ENCODE peak calls at places on chromosomes 13 and 19, in ten cellular contexts. O is activated CD4-positive, alpha-beta T cell treated with anti-CD3 and anti-CD28 coated beads, Interleukin-2, amount 50 U/mL, for 1 hour; Q is renal cortical epithelial cell; S is OCI-M1; L is psoas muscle; K is effector CD4-positive, alpha-beta T cell; C is progenitor cell of endocrine pancreas; B is fibroblast of pulmonary artery; Y is tibial nerve; U is fibroblast of gingiva. A is an unnamed sample.

GRCh38 chr19:13155472-13156284 is 5.5 kb downstream of the IER2 start:
- DNase-seq in K (peak; percentile 69), S (peak; percentile 80), B (peak; percentile 90), U (peak; percentile 78), Q (peak; percentile 76), C (peak; percentile 72), O (peak; percentile 64), L (peak; percentile 85), Y (peak; percentile 71), A (peak; percentile 91)

GRCh38 chr19:452829-453228 is 8.0 kb downstream of the SHC2 start:
- DNase-seq in S (no peak), L (no peak), K (no peak), Q (no peak), Y (no peak), O (no peak), C (no peak), B (no peak), U (no peak), A (no peak)

GRCh38 chr19:18504886-18505610 is 16.8 kb downstream of the ELL start:
- DNase-seq in K (no peak), C (no peak), O (no peak), Y (no peak), S (no peak), U (no peak), Q (no peak), B (no peak), L (no peak), A (no peak)

GRCh38 chr19:4064073-4064550 is 2.6 kb downstream of the ZBTB7A start:
- DNase-seq in Y (no peak), Q (no peak), K (no peak), S (no peak), L (peak; percentile 50), B (peak; percentile 38), C (no peak), O (no peak), U (peak; percentile 45), A (no peak)

GRCh38 chr19:34306824-34307223 is 52.5 kb downstream of the GARRE1 start:
- DNase-seq in O (no peak), C (no peak), K (no peak), Y (no peak), U (no peak), Q (no peak), B (no peak), S (no peak), L (no peak), A (no peak)

GRCh38 chr19:14632286-14632685 is 42.4 kb downstream of the ADGRE3 start:
- DNase-seq in B (peak; percentile 24), C (no peak), Q (peak; percentile 2), L (no peak), O (no peak), U (no peak), K (no peak), S (peak; percentile 82), Y (no peak), A (no peak)

GRCh38 chr19:11410682-11411081 is 8.4 kb downstream of the RGL3 start:
- DNase-seq in S (no peak), Y (no peak), K (no peak), C (no peak), B (peak; percentile 11), O (no peak), Q (peak; percentile 57), L (no peak), U (no peak), A (peak; percentile 73)

GRCh38 chr13:53151692-53152421 is 123.2 kb downstream of the OLFM4 start:
- DNase-seq in U (no peak), C (peak; percentile 30), Q (peak; percentile 14), B (peak; percentile 56), Y (no peak), L (no peak), S (peak; percentile 80), K (no peak), O (no peak), A (peak; percentile 82)

GRCh38 chr13:20043207-20043925 is 84.8 kb downstream of the ZMYM2 start:
- DNase-seq in B (no peak), L (no peak), O (no peak), Q (no peak), S (no peak), Y (no peak), U (no peak), K (no peak), C (no peak), A (no peak)

GRCh38 chr13:109999659-110000533 is 213.5 kb upstream of the IRS2 start:
- DNase-seq in C (no peak), Q (no peak), L (no peak), B (no peak), U (no peak), S (no peak), O (no peak), Y (no peak), K (no peak), A (peak; percentile 90)

GRCh38 chr13:49476529-49476928 is 19.2 kb upstream of the PHF11 start:
- DNase-seq in Y (no peak), Q (no peak), K (no peak), C (no peak), S (no peak), O (no peak), U (no peak), L (no peak), B (no peak), A (no peak)

GRCh38 chr13:104442541-104442940 is 1376.3 kb upstream of the SLC10A2 start:
- DNase-seq in B (no peak), Y (no peak), L (no peak), Q (peak; percentile 92), O (no peak), K (no peak), U (no peak), C (no peak), S (no peak), A (no peak)

GRCh38 chr13:74040200-74040599 is 94.0 kb downstream of the KLF12 start:
- DNase-seq in U (no peak), S (peak; percentile 84), Y (peak; percentile 25), C (peak; percentile 28), O (no peak), Q (peak; percentile 14), B (peak; percentile 36), K (peak; percentile 9), L (peak; percentile 38), A (peak; percentile 88)

GRCh38 chr13:51549593-51549992 is 34.7 kb upstream of the WDFY2 start:
- DNase-seq in Y (no peak), U (no peak), K (no peak), O (no peak), S (no peak), B (no peak), Q (peak; percentile 31), L (no peak), C (no peak), A (no peak)

GRCh38 chr19:18379803-18380747 is 5.9 kb upstream of the GDF15 start:
- DNase-seq in B (peak; percentile 85), U (peak; percentile 74), S (peak; percentile 54), Y (peak; percentile 93), C (peak; percentile 23), L (peak; percentile 93), K (no peak), O (no peak), Q (peak; percentile 70), A (peak; percentile 84)

GRCh38 chr13:99454518-99455183 is 46.6 kb upstream of the TM9SF2 start:
- DNase-seq in S (no peak), Y (no peak), L (no peak), U (no peak), B (no peak), O (no peak), C (no peak), K (no peak), Q (no peak), A (no peak)

GRCh38 chr13:28179974-28180373 is 41.6 kb downstream of the PAN3 start:
- DNase-seq in Y (no peak), O (no peak), S (no peak), K (no peak), C (no peak), U (no peak), B (no peak), L (no peak), Q (no peak), A (no peak)

GRCh38 chr19:4032436-4032835 is 24.9 kb downstream of the PIAS4 start:
- DNase-seq in Y (no peak), C (no peak), Q (no peak), U (no peak), S (no peak), K (no peak), O (no peak), L (no peak), B (no peak), A (no peak)

GRCh38 chr13:60214213-60215079 is 50.7 kb upstream of the DIAPH3 start:
- DNase-seq in Y (no peak), K (no peak), O (no peak), C (no peak), Q (no peak), L (no peak), U (no peak), S (peak; percentile 60), B (no peak), A (no peak)

GRCh38 chr19:45677351-45678230 is 9.6 kb downstream of the GIPR start:
- DNase-seq in Y (peak; percentile 36), L (peak; percentile 64), U (peak; percentile 68), S (peak; percentile 95), Q (peak; percentile 98), C (peak; percentile 82), B (peak; percentile 90), K (peak; percentile 78), O (peak; percentile 84), A (peak; percentile 98)

GRCh38 chr19:33214621-33215020 is 11.0 kb downstream of the SLC7A10 start:
- DNase-seq in U (no peak), O (no peak), S (peak; percentile 34), K (no peak), Q (no peak), B (peak; percentile 42), C (no peak), L (no peak), Y (no peak), A (peak; percentile 83)

GRCh38 chr19:38850976-38851621 is 1.3 kb upstream of the HNRNPL start:
- DNase-seq in O (peak; percentile 20), L (no peak), K (peak; percentile 27), Q (no peak), Y (no peak), U (no peak), S (no peak), B (no peak), C (peak; percentile 19), A (no peak)

GRCh38 chr19:45428385-45429231 is 4.9 kb upstream of the ERCC1 start:
- DNase-seq in Q (no peak), S (peak; percentile 64), U (peak; percentile 47), K (no peak), C (peak; percentile 29), O (no peak), L (peak; percentile 78), B (peak; percentile 43), Y (no peak), A (peak; percentile 73)

GRCh38 chr13:67107973-67108372 is 122.2 kb downstream of the PCDH9 start:
- DNase-seq in U (no peak), S (no peak), Q (no peak), C (no peak), Y (no peak), O (no peak), B (no peak), L (no peak), K (no peak), A (no peak)

GRCh38 chr13:23074054-23074805 is 106.5 kb upstream of the SGCG start:
- DNase-seq in C (no peak), Q (no peak), B (peak; percentile 3), L (no peak), K (no peak), Y (no peak), S (no peak), U (no peak), O (no peak), A (no peak)

GRCh38 chr13:44165895-44166496 is 207.6 kb upstream of the SERP2 start:
- DNase-seq in L (no peak), O (no peak), C (no peak), K (no peak), U (no peak), Y (no peak), Q (no peak), B (no peak), S (no peak), A (no peak)

GRCh38 chr13:42275506-42275905 is 3.6 kb downstream of the AKAP11 start:
- DNase-seq in C (no peak), Y (no peak), L (no peak), U (no peak), Q (no peak), O (no peak), K (no peak), S (no peak), B (no peak), A (no peak)

GRCh38 chr19:32879741-32880140 is 10.2 kb upstream of the SLC7A9 start:
- DNase-seq in K (no peak), Y (no peak), U (no peak), Q (no peak), C (no peak), L (no peak), B (no peak), S (no peak), O (no peak), A (peak; percentile 45)

A was measured in islet precursor cell.